ENCODE peak calls at places on chromosomes 2 and 18, in nine cellular contexts. J is right lobe of liver; Q is stimulated activated CD8-positive, alpha-beta memory T cell treated with anti-CD3 and anti-CD28 coated beads, Interleukin-12 subunit alpha, Interleukin-12 subunit beta, amount 100 ng/mL, for 4 hours; O is RWPE1; G is NT2/D1; W is psoas muscle; H is HTR-8/SVneo; R is stimulated activated CD4-positive, alpha-beta T cell treated with anti-CD3 and anti-CD28 coated beads, Interleukin-4, amount 100 ng/mL, for 4 hours; K is pons. S is an unnamed sample.
A peak's percentile ranks its signal among the peaks of the same experiment; 100 is the strongest.

GRCh38 chr2:47569658-47570398 is 166.9 kb downstream of the MSH2 start:
- DNase-seq in J (no peak), Q (no peak), O (no peak), G (no peak), W (no peak), H (no peak), R (no peak), K (no peak), S (peak; percentile 54)

GRCh38 chr2:236661064-236661761 is 91.6 kb downstream of the ACKR3 start:
- DNase-seq in J (no peak), Q (no peak), O (peak; percentile 89), G (peak; percentile 72), W (no peak), H (peak; percentile 67), R (no peak), K (no peak), S (no peak)

GRCh38 chr2:39202639-39203369 is 41.0 kb downstream of the CDKL4 start:
- DNase-seq in J (no peak), Q (no peak), O (no peak), G (peak; percentile 75), W (no peak), H (no peak), R (no peak), K (no peak), S (no peak)

GRCh38 chr2:149290662-149291061 is 39.7 kb upstream of the LYPD6 start:
- DNase-seq in J (no peak), Q (no peak), O (no peak), G (no peak), W (no peak), H (no peak), R (no peak), K (no peak), S (no peak)

GRCh38 chr2:23660227-23660626 is 266.7 kb downstream of the ATAD2B start:
- DNase-seq in J (no peak), Q (no peak), O (no peak), G (no peak), W (no peak), H (no peak), R (no peak), K (no peak), S (no peak)

GRCh38 chr2:221629478-221629877 is 57.4 kb upstream of the EPHA4 start:
- DNase-seq in J (no peak), Q (no peak), O (peak; percentile 29), G (no peak), W (no peak), H (peak; percentile 19), R (no peak), K (no peak), S (peak; percentile 52)

GRCh38 chr2:55010149-55010591 is 40.1 kb downstream of the RTN4 start:
- DNase-seq in J (peak; percentile 78), Q (no peak), O (peak; percentile 34), G (no peak), W (peak; percentile 33), H (no peak), R (peak; percentile 25), K (peak; percentile 85), S (no peak)

GRCh38 chr2:216299588-216299987 is 72.7 kb downstream of the MARCHF4 start:
- DNase-seq in J (no peak), Q (no peak), O (no peak), G (no peak), W (no peak), H (no peak), R (no peak), K (no peak), S (peak; percentile 36)

GRCh38 chr2:152550386-152550785 is 166.9 kb downstream of the PRPF40A start:
- DNase-seq in J (no peak), Q (no peak), O (no peak), G (no peak), W (no peak), H (no peak), R (no peak), K (no peak), S (no peak)

GRCh38 chr2:120366698-120367097 is 20.8 kb downstream of the INHBB start:
- DNase-seq in J (no peak), Q (no peak), O (no peak), G (no peak), W (peak; percentile 3), H (no peak), R (no peak), K (no peak), S (no peak)

GRCh38 chr2:222074674-222075073 is 224.1 kb downstream of the PAX3 start:
- DNase-seq in J (no peak), Q (no peak), O (no peak), G (peak; percentile 51), W (no peak), H (no peak), R (no peak), K (no peak), S (no peak)

GRCh38 chr2:235083822-235084221 is 132.0 kb downstream of the SH3BP4 start:
- DNase-seq in J (no peak), Q (no peak), O (no peak), G (no peak), W (no peak), H (no peak), R (no peak), K (no peak), S (no peak)

GRCh38 chr2:88016948-88017779 is 817 bp upstream of the RNU2-63P start:
- DNase-seq in J (peak; percentile 79), Q (no peak), O (peak; percentile 79), G (peak; percentile 49), W (peak; percentile 21), H (no peak), R (no peak), K (no peak), S (no peak)

GRCh38 chr18:38706373-38706772 is 1140.8 kb upstream of the CELF4 start:
- DNase-seq in J (no peak), Q (no peak), O (no peak), G (no peak), W (no peak), H (no peak), R (no peak), K (no peak), S (no peak)